ENCODE peak calls at places on chromosome 13, in seven cellular contexts. I is brain microvascular endothelial cell; R is gastrocnemius medialis; H is RWPE2; P is hepatocyte; U is thoracic aorta; M is CD8-positive, alpha-beta T cell. X is an unnamed sample. For H3K36me3, the result is how much of the 10 kb centered on the place peaks cover.

GRCh38 chr13:49908637-49909036 is 27.5 kb downstream of the SPRYD7 start:
- DNase-seq in I (no peak), R (no peak), H (no peak), P (no peak), U (no peak), M (no peak), X (no peak)

GRCh38 chr13:107025991-107026390 is 458.1 kb upstream of the ARGLU1 start:
- DNase-seq in I (peak), R (peak), H (no peak), P (peak), U (peak), M (no peak), X (no peak)

GRCh38 chr13:19838726-19839342 is 24.6 kb downstream of the ZMYM5 start:
- DNase-seq in I (peak), R (no peak), H (no peak), P (no peak), U (no peak), M (no peak), X (peak)

GRCh38 chr13:98026457-98026857 is 73.0 kb downstream of the IPO5 start:
- DNase-seq in I (no peak), R (no peak), H (no peak), P (peak), U (no peak), M (no peak), X (no peak)

GRCh38 chr13:43003010-43003409 is 11.0 kb upstream of the EPSTI1 start:
- DNase-seq in I (no peak), R (no peak), H (peak), P (no peak), U (no peak), M (no peak), X (no peak)

GRCh38 chr13:20826301-20826700 is 52.5 kb upstream of the EEF1AKMT1 start:
- DNase-seq in I (no peak), R (no peak), H (no peak), P (no peak), U (no peak), M (no peak), X (no peak)

GRCh38 chr13:75908137-75908536 is 272.0 kb downstream of the LMO7 start:
- DNase-seq in I (no peak), R (peak), H (no peak), P (no peak), U (no peak), M (no peak), X (no peak)

GRCh38 chr13:21047591-21048282 is 13.6 kb downstream of the LATS2 start:
- DNase-seq in I (no peak), R (no peak), H (no peak), P (no peak), U (no peak), M (no peak), X (no peak)

GRCh38 chr13:98394820-98395510 is 181.9 kb downstream of the STK24 start:
- DNase-seq in I (no peak), R (no peak), H (no peak), P (no peak), U (no peak), M (no peak), X (no peak)

GRCh38 chr13:110869805-110870706 is 44.8 kb downstream of the ANKRD10 start:
- DNase-seq in I (peak), R (peak), H (peak), P (peak), U (peak), M (no peak), X (peak)

GRCh38 chr13:71722206-71722605 is 144.8 kb downstream of the DACH1 start:
- DNase-seq in I (no peak), R (no peak), H (no peak), P (no peak), U (no peak), M (no peak), X (no peak)

GRCh38 chr13:73417012-73417615 is 358.3 kb downstream of the KLF5 start:
- DNase-seq in I (no peak), R (no peak), H (no peak), P (no peak), U (no peak), M (no peak), X (no peak)

GRCh38 chr13:95603887-95604533 is 40.5 kb downstream of the DZIP1 start:
- DNase-seq in I (peak), R (no peak), H (peak), P (peak), U (no peak), M (no peak), X (no peak)

GRCh38 chr13:48009298-48009697 is 8.2 kb upstream of the SUCLA2 start:
- DNase-seq in I (peak), R (no peak), H (no peak), P (no peak), U (no peak), M (no peak), X (peak)

GRCh38 chr13:34816543-34816942 is 125.5 kb upstream of the NBEA start:
- DNase-seq in I (no peak), R (no peak), H (no peak), P (peak), U (no peak), M (no peak), X (peak)

GRCh38 chr13:97002581-97002980 is 8.3 kb upstream of the OXGR1 start:
- DNase-seq in I (peak), R (no peak), H (no peak), P (no peak), U (no peak), M (no peak), X (no peak)

GRCh38 chr13:59715591-59715990 is 448.1 kb downstream of the DIAPH3 start:
- DNase-seq in I (no peak), R (no peak), H (no peak), P (no peak), U (no peak), M (no peak), X (no peak)

GRCh38 chr13:89212186-89212585 is 1541.0 kb downstream of the SLITRK5 start:
- DNase-seq in I (no peak), R (no peak), H (no peak), P (no peak), U (no peak), M (no peak), X (no peak)

GRCh38 chr13:76512676-76513277 is 373.4 kb downstream of the KCTD12 start:
- DNase-seq in I (peak), R (no peak), H (no peak), P (no peak), U (no peak), M (no peak), X (peak)

GRCh38 chr13:113027095-113027494 is 58.1 kb downstream of the MCF2L start:
- DNase-seq in I (no peak), R (no peak), H (no peak), P (no peak), U (no peak), M (no peak), X (no peak)

GRCh38 chr13:39016789-39017188 is 21.1 kb downstream of the PROSER1 start:
- DNase-seq in I (no peak), R (no peak), H (no peak), P (peak), U (no peak), M (no peak), X (no peak)

GRCh38 chr13:39016087-39016486 is 21.8 kb downstream of the PROSER1 start:
- DNase-seq in I (no peak), R (no peak), H (no peak), P (no peak), U (no peak), M (no peak), X (no peak)

GRCh38 chr13:39013462-39013861 is 22.8 kb upstream of the STOML3 start:
- DNase-seq in I (no peak), R (no peak), H (no peak), P (no peak), U (no peak), M (no peak), X (no peak)

DNA sequence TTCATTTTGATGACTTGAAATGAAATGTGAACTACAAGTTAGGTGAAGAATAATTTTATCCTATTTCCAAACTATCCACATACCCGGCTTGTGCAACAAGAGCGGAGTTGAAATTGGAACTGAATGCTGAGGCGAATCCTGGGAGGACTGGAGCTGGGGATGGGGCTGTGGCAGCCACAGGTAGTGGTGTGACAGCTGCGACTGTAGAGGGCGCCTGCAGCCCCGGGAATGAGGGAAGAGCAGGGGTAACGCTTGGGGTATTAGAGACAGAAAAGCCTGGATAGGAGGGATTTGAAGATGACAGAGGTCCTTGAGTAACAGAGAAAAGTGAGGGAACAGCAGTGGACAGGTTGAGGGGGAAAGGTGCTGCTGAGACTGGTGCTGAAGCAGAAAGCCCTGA is 22.0 kb upstream of the STOML3 start:
- DNase-seq in I (no peak), R (no peak), H (no peak), P (no peak), U (no peak), M (no peak), X (no peak)
- TF ChIP-seq CTCF in I (peak), R (no peak), H (no peak), P (no peak), U (no peak), M (no peak), X (peak)

GRCh38 chr13:101915755-101916107 is 463.3 kb downstream of the ITGBL1 start:
- DNase-seq in I (no peak), R (no peak), H (no peak), P (no peak), U (no peak), M (no peak), X (no peak)

GRCh38 chr13:101916108-101916757 is 463.8 kb downstream of the ITGBL1 start:
- DNase-seq in I (peak), R (no peak), H (no peak), P (peak), U (no peak), M (no peak), X (no peak)

GRCh38 chr13:101917833-101918755 is 465.6 kb downstream of the ITGBL1 start:
- DNase-seq in I (no peak), R (no peak), H (no peak), P (no peak), U (no peak), M (no peak), X (no peak)

GRCh38 chr13:101916758-101917474 is 464.4 kb downstream of the ITGBL1 start:
- DNase-seq in I (no peak), R (no peak), H (no peak), P (no peak), U (no peak), M (no peak), X (no peak)

GRCh38 chr13:101917475-101917810 is 465.0 kb downstream of the ITGBL1 start:
- DNase-seq in I (no peak), R (no peak), H (no peak), P (no peak), U (no peak), M (no peak), X (no peak)
- H3K4me3 ChIP-seq in I (no peak), R (no peak), H (no peak), P (no peak), U (peak), M (no peak), X (no peak)

GRCh38 chr13:90576067-90576466 is 771.4 kb upstream of the MIR17HG start:
- DNase-seq in I (no peak), R (no peak), H (no peak), P (no peak), U (no peak), M (no peak), X (no peak)
- H3K36me3 ChIP-seq in I (under half), R (under half), H (under half), P (under half), U (under half), M (under half), X (under half)

GRCh38 chr13:30679483-30680330 is 55.6 kb upstream of the ALOX5AP start:
- DNase-seq in I (peak), R (no peak), H (no peak), P (peak), U (no peak), M (peak), X (no peak)
- TF ChIP-seq CTCF in I (peak), R (no peak), H (peak), P (peak), U (peak), M (peak), X (peak)

GRCh38 chr13:103908274-103908673 is 842.1 kb upstream of the SLC10A2 start:
- DNase-seq in I (no peak), R (no peak), H (no peak), P (no peak), U (no peak), M (no peak), X (no peak)
- H3K4me3 ChIP-seq in I (no peak), R (no peak), H (no peak), P (no peak), U (no peak), M (no peak), X (no peak)

GRCh38 chr13:46796129-46796514 is 839 bp downstream of the ESD start:
- DNase-seq in I (no peak), R (no peak), H (no peak), P (no peak), U (no peak), M (no peak), X (no peak)
- H3K36me3 ChIP-seq in I (under half), R (under half), H (under half), P (under half), U (under half), M (under half), X (under half)

DNA sequence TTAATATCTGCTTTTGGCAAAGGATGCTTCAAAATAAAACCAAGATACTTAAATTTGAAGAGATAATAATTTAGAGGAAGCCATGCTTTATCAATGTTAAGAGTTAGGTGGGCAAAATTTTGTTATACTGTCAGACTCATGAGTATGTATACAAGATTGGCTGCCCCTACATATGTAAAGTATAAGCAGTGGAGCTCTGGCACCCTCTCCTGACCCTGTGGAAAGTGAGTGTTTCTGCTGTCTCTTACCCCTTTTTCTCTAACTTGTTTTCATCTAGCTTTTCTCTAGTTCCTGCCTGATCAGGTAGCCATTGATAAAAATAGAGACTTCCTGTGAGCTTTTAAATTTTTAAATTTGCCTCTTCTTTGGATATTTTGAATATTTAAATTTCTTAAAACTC is 710.9 kb upstream of the SPRY2 start:
- DNase-seq in I (no peak), R (no peak), H (no peak), P (no peak), U (no peak), M (no peak), X (no peak)
- TF ChIP-seq CTCF in I (peak), R (no peak), H (peak), P (peak), U (no peak), M (no peak), X (no peak)

GRCh38 chr13:99495478-99496321 is 5.6 kb upstream of the TM9SF2 start:
- DNase-seq in I (no peak), R (no peak), H (no peak), P (no peak), U (no peak), M (no peak), X (no peak)
- H3K4me3 ChIP-seq in I (no peak), R (peak), H (peak), P (no peak), U (peak), M (peak), X (no peak)

DNA sequence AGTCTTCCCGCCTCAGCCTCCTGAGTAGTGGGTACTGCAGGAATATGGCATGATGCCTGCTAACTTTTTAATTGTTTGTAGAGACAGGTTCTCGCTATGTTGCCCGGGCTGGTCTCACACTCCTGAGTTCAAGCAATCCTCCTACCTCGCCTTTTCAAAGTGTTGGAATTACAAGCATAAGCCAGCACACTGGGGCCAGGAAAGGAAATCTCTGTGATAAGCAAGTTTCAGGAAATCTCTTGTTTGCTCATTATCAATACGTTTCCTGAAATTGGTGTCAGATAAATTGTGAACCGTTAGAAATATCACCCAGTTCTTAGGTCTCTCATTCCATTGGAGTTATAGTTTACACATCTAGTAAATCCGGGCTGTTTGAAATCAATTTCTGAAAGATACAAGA is 14.2 kb downstream of the WBP4 start:
- DNase-seq in I (no peak), R (no peak), H (no peak), P (no peak), U (no peak), M (no peak), X (no peak)
- H3K36me3 ChIP-seq in I (half or more), R (half or more), H (half or more), P (under half), U (under half), M (under half), X (under half)

DNA sequence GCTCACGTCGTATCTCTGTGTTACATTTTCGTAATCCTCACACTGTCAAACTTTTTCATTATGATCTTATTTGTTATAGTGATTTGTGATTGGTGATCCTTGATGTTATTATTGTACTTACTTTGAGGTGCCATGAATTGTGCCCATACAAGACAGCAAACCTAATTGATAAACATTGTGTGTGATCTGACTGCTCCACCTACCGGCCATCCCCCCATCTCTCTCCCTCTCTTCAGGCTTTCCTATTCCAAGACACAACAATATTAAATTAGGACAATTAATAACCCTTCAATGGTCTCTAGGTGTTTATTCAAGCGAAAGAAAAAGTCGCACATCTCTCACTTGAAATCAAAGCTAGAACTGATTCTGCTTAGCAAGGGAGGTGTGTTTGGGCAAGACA is 349.3 kb downstream of the RBM26 start:
- DNase-seq in I (no peak), R (no peak), H (no peak), P (no peak), U (no peak), M (no peak), X (no peak)
- TF ChIP-seq CTCF in I (no peak), R (no peak), H (peak), P (no peak), U (no peak), M (no peak), X (no peak)